ENCODE peak calls at places on chromosomes 13 and 19, in eight cellular contexts. One of them, this sample, is unnamed.

GRCh38 chr19:10286803-10287737 is at the start of gene ICAM4:
- DNase-seq in uterus: peak
- DNase-seq in heart left ventricle: peak
- DNase-seq in HCT116: no peak
- DNase-seq in spleen: peak
- DNase-seq in right lobe of liver: peak
- DNase-seq in IMR-90: peak
- DNase-seq in tibial nerve: no peak
- DNase-seq in this sample: peak

GRCh38 chr19:39136225-39136940 is 10.8 kb downstream of the PAK4 start:
- DNase-seq in uterus: no peak
- DNase-seq in heart left ventricle: no peak
- DNase-seq in HCT116: no peak
- DNase-seq in spleen: no peak
- DNase-seq in right lobe of liver: no peak
- DNase-seq in IMR-90: no peak
- DNase-seq in tibial nerve: no peak
- DNase-seq in this sample: peak

GRCh38 chr19:35048911-35049411 is 7.4 kb downstream of the HPN start:
- DNase-seq in uterus: no peak
- DNase-seq in heart left ventricle: peak
- DNase-seq in HCT116: no peak
- DNase-seq in spleen: no peak
- DNase-seq in right lobe of liver: peak
- DNase-seq in IMR-90: no peak
- DNase-seq in tibial nerve: no peak
- DNase-seq in this sample: no peak

GRCh38 chr19:18385675-18386542 is at the start of gene GDF15:
- DNase-seq in uterus: peak
- DNase-seq in heart left ventricle: peak
- DNase-seq in HCT116: peak
- DNase-seq in spleen: peak
- DNase-seq in right lobe of liver: peak
- DNase-seq in IMR-90: peak
- DNase-seq in tibial nerve: peak
- DNase-seq in this sample: peak

GRCh38 chr13:42992585-42993122 is 613 bp upstream of the EPSTI1 start:
- DNase-seq in uterus: no peak
- DNase-seq in heart left ventricle: no peak
- DNase-seq in HCT116: no peak
- DNase-seq in spleen: no peak
- DNase-seq in right lobe of liver: no peak
- DNase-seq in IMR-90: no peak
- DNase-seq in tibial nerve: no peak
- DNase-seq in this sample: no peak

GRCh38 chr19:4149518-4150288 is 3.7 kb upstream of the CREB3L3 start:
- DNase-seq in uterus: no peak
- DNase-seq in heart left ventricle: no peak
- DNase-seq in HCT116: no peak
- DNase-seq in spleen: no peak
- DNase-seq in right lobe of liver: peak
- DNase-seq in IMR-90: no peak
- DNase-seq in tibial nerve: no peak
- DNase-seq in this sample: peak

GRCh38 chr13:38348890-38349289 is 761 bp upstream of the UFM1 start:
- DNase-seq in uterus: no peak
- DNase-seq in heart left ventricle: no peak
- DNase-seq in HCT116: no peak
- DNase-seq in spleen: no peak
- DNase-seq in right lobe of liver: no peak
- DNase-seq in IMR-90: peak
- DNase-seq in tibial nerve: no peak
- DNase-seq in this sample: peak

GRCh38 chr13:114339779-114340534 is 25.7 kb downstream of the CHAMP1 start:
- DNase-seq in uterus: no peak
- DNase-seq in heart left ventricle: peak
- DNase-seq in HCT116: peak
- DNase-seq in spleen: no peak
- DNase-seq in right lobe of liver: no peak
- DNase-seq in IMR-90: peak
- DNase-seq in tibial nerve: no peak
- DNase-seq in this sample: peak

GRCh38 chr13:100550433-100550832 is 38.2 kb downstream of the GGACT start:
- DNase-seq in uterus: peak
- DNase-seq in heart left ventricle: peak
- DNase-seq in HCT116: no peak
- DNase-seq in spleen: no peak
- DNase-seq in right lobe of liver: no peak
- DNase-seq in IMR-90: peak
- DNase-seq in tibial nerve: no peak
- DNase-seq in this sample: no peak

GRCh38 chr19:35022460-35022859 is 7.8 kb upstream of the SCN1B start:
- DNase-seq in uterus: no peak
- DNase-seq in heart left ventricle: no peak
- DNase-seq in HCT116: no peak
- DNase-seq in spleen: no peak
- DNase-seq in right lobe of liver: no peak
- DNase-seq in IMR-90: no peak
- DNase-seq in tibial nerve: no peak
- DNase-seq in this sample: no peak

GRCh38 chr13:110942248-110942981 is 27.5 kb upstream of the ANKRD10 start:
- DNase-seq in uterus: no peak
- DNase-seq in heart left ventricle: no peak
- DNase-seq in HCT116: no peak
- DNase-seq in spleen: no peak
- DNase-seq in right lobe of liver: no peak
- DNase-seq in IMR-90: peak
- DNase-seq in tibial nerve: no peak
- DNase-seq in this sample: no peak

DNA sequence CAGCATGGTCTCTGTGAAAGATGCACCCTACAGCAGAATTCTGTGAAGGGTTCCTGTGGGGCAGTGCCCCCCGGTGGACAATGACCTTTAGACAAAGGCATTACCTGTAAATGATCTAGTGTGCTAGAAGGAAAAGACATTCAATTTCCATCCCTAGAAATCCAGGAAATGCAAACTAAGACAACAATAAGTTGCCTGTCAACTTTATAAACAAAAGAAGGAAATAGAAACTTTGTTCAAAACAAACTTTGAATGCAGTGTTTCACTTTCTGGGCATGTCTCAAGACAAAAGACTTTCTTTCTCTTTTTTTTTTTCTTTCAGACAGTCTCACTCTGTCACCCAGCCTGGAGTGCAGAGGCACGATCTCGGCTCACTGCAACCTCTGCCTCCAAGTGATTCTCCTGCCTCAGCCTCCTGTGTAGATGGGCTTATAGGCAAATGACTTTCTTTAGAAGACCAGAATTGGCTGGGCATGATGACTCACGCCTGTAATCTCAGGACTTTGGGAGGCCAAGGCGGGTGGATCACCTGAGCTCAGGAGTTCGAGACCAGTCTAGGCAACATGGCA is 15.5 kb downstream of the TEX101 start:
- DNase-seq in uterus: no peak
- DNase-seq in heart left ventricle: no peak
- DNase-seq in HCT116: no peak
- DNase-seq in spleen: no peak
- DNase-seq in right lobe of liver: no peak
- DNase-seq in IMR-90: no peak
- DNase-seq in tibial nerve: no peak
- DNase-seq in this sample: peak
- TF ChIP-seq CTCF in uterus: no peak
- TF ChIP-seq CTCF in heart left ventricle: no peak
- TF ChIP-seq CTCF in HCT116: peak
- TF ChIP-seq CTCF in spleen: no peak
- TF ChIP-seq CTCF in right lobe of liver: no peak
- TF ChIP-seq CTCF in IMR-90: peak
- TF ChIP-seq CTCF in tibial nerve: no peak
- TF ChIP-seq CTCF in this sample: no peak

DNA sequence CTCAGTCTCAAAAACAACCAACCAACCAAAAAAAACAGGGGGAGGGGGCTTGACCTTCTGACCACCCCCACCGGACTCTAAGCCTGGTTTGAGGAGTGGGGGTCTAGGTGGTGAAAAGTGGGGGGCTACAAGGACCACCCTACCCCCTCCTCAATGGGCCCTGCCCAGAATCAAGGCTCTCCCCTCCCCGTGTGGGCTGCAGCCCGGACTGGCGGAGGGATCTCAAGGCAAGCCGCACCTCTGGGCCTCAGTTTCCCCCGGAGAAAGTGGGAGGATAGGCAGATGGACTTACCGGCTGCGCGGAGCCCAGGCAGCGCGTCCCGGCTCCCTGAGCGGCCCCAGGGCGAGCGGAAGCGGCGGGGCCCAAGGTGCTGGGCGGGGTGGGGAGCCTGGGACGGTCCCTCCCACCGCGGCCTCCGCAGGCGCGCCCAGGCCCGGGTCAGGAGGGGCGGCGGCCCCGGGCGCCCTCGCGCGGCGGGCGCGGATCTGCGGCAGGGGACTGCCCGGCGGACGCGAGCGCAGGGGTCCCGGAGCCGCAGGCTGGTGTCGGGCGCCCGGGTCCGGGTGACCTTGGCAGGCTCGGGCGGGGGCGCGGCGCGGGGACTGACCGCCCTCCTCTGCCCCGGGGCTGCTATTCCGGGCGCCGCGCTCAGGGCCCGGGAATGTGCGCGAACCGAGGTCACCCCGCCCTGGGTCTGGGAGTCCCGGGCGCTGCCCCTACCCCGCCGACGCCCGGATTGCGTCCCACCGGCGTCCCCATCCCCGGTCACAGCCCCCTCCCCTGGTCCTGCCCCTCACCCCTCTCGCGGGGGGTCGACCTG is at the start of gene ADAMTSL5:
- DNase-seq in uterus: peak
- DNase-seq in heart left ventricle: peak
- DNase-seq in HCT116: no peak
- DNase-seq in spleen: no peak
- DNase-seq in right lobe of liver: peak
- DNase-seq in IMR-90: peak
- DNase-seq in tibial nerve: no peak
- DNase-seq in this sample: peak
- TF ChIP-seq POLR2A in uterus: no peak
- TF ChIP-seq POLR2A in heart left ventricle: no peak
- TF ChIP-seq POLR2A in HCT116: peak
- TF ChIP-seq POLR2A in spleen: no peak
- TF ChIP-seq POLR2A in right lobe of liver: peak
- TF ChIP-seq POLR2A in IMR-90: no peak
- TF ChIP-seq POLR2A in tibial nerve: no peak
- TF ChIP-seq POLR2A in this sample: no peak

GRCh38 chr13:75417647-75418046 is 64.3 kb downstream of the TBC1D4 start:
- DNase-seq in uterus: no peak
- DNase-seq in heart left ventricle: no peak
- DNase-seq in HCT116: no peak
- DNase-seq in spleen: no peak
- DNase-seq in right lobe of liver: no peak
- DNase-seq in IMR-90: no peak
- DNase-seq in tibial nerve: no peak
- DNase-seq in this sample: no peak

GRCh38 chr13:75418186-75418843 is 63.7 kb downstream of the TBC1D4 start:
- DNase-seq in uterus: no peak
- DNase-seq in heart left ventricle: no peak
- DNase-seq in HCT116: no peak
- DNase-seq in spleen: no peak
- DNase-seq in right lobe of liver: no peak
- DNase-seq in IMR-90: no peak
- DNase-seq in tibial nerve: no peak
- DNase-seq in this sample: no peak

GRCh38 chr13:75421133-75421532 is 60.8 kb downstream of the TBC1D4 start:
- DNase-seq in uterus: no peak
- DNase-seq in heart left ventricle: no peak
- DNase-seq in HCT116: no peak
- DNase-seq in spleen: no peak
- DNase-seq in right lobe of liver: no peak
- DNase-seq in IMR-90: no peak
- DNase-seq in tibial nerve: no peak
- DNase-seq in this sample: no peak

GRCh38 chr13:75418997-75419396 is 63.0 kb downstream of the TBC1D4 start:
- DNase-seq in uterus: no peak
- DNase-seq in heart left ventricle: no peak
- DNase-seq in HCT116: no peak
- DNase-seq in spleen: no peak
- DNase-seq in right lobe of liver: no peak
- DNase-seq in IMR-90: peak
- DNase-seq in tibial nerve: no peak
- DNase-seq in this sample: no peak

DNA sequence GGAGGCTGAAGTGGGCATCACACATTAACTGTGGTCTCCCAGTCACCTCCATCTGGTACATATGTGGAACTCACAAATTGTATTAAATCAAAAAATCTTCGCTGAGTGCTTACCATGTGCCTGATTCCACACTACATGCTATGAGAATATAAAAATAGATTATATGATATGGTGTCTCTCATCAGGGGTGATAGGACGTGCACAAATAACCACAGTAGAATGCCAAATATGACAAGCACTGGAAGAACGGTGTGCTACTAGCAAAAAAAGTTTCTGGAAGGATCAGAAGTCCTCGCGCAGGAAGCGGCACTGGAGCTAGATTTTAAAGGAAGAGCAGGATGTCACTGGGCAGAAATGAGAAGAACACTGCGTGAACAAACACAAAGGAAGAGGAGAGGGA is 62.3 kb downstream of the TBC1D4 start:
- DNase-seq in uterus: no peak
- DNase-seq in heart left ventricle: no peak
- DNase-seq in HCT116: no peak
- DNase-seq in spleen: no peak
- DNase-seq in right lobe of liver: no peak
- DNase-seq in IMR-90: no peak
- DNase-seq in tibial nerve: no peak
- DNase-seq in this sample: no peak
- H3K27ac ChIP-seq in uterus: no peak
- H3K27ac ChIP-seq in heart left ventricle: peak
- H3K27ac ChIP-seq in HCT116: no peak
- H3K27ac ChIP-seq in spleen: no peak
- H3K27ac ChIP-seq in right lobe of liver: no peak
- H3K27ac ChIP-seq in IMR-90: no peak
- H3K27ac ChIP-seq in tibial nerve: no peak
- H3K27ac ChIP-seq in this sample: no peak

GRCh38 chr13:30705672-30706071 is 29.7 kb upstream of the ALOX5AP start:
- DNase-seq in uterus: no peak
- DNase-seq in heart left ventricle: no peak
- DNase-seq in HCT116: no peak
- DNase-seq in spleen: no peak
- DNase-seq in right lobe of liver: no peak
- DNase-seq in IMR-90: no peak
- DNase-seq in tibial nerve: no peak
- DNase-seq in this sample: no peak

GRCh38 chr13:30698488-30699005 is 36.8 kb upstream of the ALOX5AP start:
- DNase-seq in uterus: no peak
- DNase-seq in heart left ventricle: no peak
- DNase-seq in HCT116: no peak
- DNase-seq in spleen: no peak
- DNase-seq in right lobe of liver: no peak
- DNase-seq in IMR-90: no peak
- DNase-seq in tibial nerve: no peak
- DNase-seq in this sample: no peak

GRCh38 chr13:30704596-30704995 is 30.7 kb upstream of the ALOX5AP start:
- DNase-seq in uterus: no peak
- DNase-seq in heart left ventricle: no peak
- DNase-seq in HCT116: no peak
- DNase-seq in spleen: no peak
- DNase-seq in right lobe of liver: no peak
- DNase-seq in IMR-90: no peak
- DNase-seq in tibial nerve: no peak
- DNase-seq in this sample: no peak

GRCh38 chr13:30700364-30700763 is 35.0 kb upstream of the ALOX5AP start:
- DNase-seq in uterus: no peak
- DNase-seq in heart left ventricle: no peak
- DNase-seq in HCT116: no peak
- DNase-seq in spleen: no peak
- DNase-seq in right lobe of liver: no peak
- DNase-seq in IMR-90: no peak
- DNase-seq in tibial nerve: no peak
- DNase-seq in this sample: no peak

GRCh38 chr13:30702006-30702405 is 33.3 kb upstream of the ALOX5AP start:
- DNase-seq in uterus: no peak
- DNase-seq in heart left ventricle: no peak
- DNase-seq in HCT116: no peak
- DNase-seq in spleen: no peak
- DNase-seq in right lobe of liver: no peak
- DNase-seq in IMR-90: no peak
- DNase-seq in tibial nerve: no peak
- DNase-seq in this sample: no peak
- TF ChIP-seq CTCF in uterus: no peak
- TF ChIP-seq CTCF in heart left ventricle: no peak
- TF ChIP-seq CTCF in HCT116: peak
- TF ChIP-seq CTCF in spleen: no peak
- TF ChIP-seq CTCF in right lobe of liver: no peak
- TF ChIP-seq CTCF in IMR-90: no peak
- TF ChIP-seq CTCF in tibial nerve: no peak
- TF ChIP-seq CTCF in this sample: no peak

This sample was measured in transverse colon.